ENCODE peak calls at places on chromosomes 6 and 20, in four cellular contexts. C, Q, X and R are unnamed samples.

GRCh38 chr6:135358907-135359459 is 138.6 kb downstream of the AHI1 start:
- DNase-seq in C (peak; percentile 46), Q (no peak), X (no peak), R (peak; percentile 52)

GRCh38 chr20:57831992-57832585 is 122.3 kb upstream of the PMEPA1 start:
- DNase-seq in C (no peak), Q (no peak), X (no peak), R (no peak)

GRCh38 chr6:105994522-105995402 is 91.4 kb upstream of the PRDM1 start:
- DNase-seq in C (peak; percentile 54), Q (peak; percentile 78), X (peak; percentile 83), R (peak; percentile 69)

GRCh38 chr20:11807070-11807741 is 110.5 kb upstream of the BTBD3 start:
- DNase-seq in C (peak; percentile 92), Q (no peak), X (no peak), R (peak; percentile 94)

GRCh38 chr20:23257848-23258746 is 92.5 kb upstream of the NXT1 start:
- DNase-seq in C (peak; percentile 93), Q (no peak), X (no peak), R (peak; percentile 95)

GRCh38 chr6:36290668-36291620 is 21.1 kb downstream of the PNPLA1 start:
- DNase-seq in C (peak; percentile 53), Q (peak; percentile 52), X (no peak), R (peak; percentile 40)

GRCh38 chr6:138691595-138692057 is 81.9 kb upstream of the CCDC28A start:
- DNase-seq in C (peak; percentile 89), Q (no peak), X (peak; percentile 34), R (peak; percentile 85)

GRCh38 chr6:43884660-43885022 is 114.6 kb downstream of the VEGFA start:
- DNase-seq in C (no peak), Q (peak; percentile 73), X (no peak), R (no peak)

GRCh38 chr6:21587182-21587924 is 6.2 kb upstream of the SOX4 start:
- DNase-seq in C (peak; percentile 74), Q (peak; percentile 72), X (peak; percentile 85), R (peak; percentile 76)

GRCh38 chr6:15207923-15208322 is 37.9 kb upstream of the JARID2 start:
- DNase-seq in C (peak; percentile 5), Q (no peak), X (peak; percentile 15), R (peak; percentile 58)

GRCh38 chr6:27873101-27874030 is 38.8 kb downstream of the OR2B2 start:
- DNase-seq in C (peak; percentile 82), Q (peak; percentile 81), X (peak; percentile 68), R (peak; percentile 79)

GRCh38 chr20:59776059-59776603 is 157.3 kb downstream of the SYCP2 start:
- DNase-seq in C (no peak), Q (no peak), X (no peak), R (no peak)

GRCh38 chr20:39398656-39399055 is 436.5 kb downstream of the DHX35 start:
- DNase-seq in C (no peak), Q (no peak), X (peak; percentile 24), R (no peak)

GRCh38 chr6:38933426-38933825 is 115.2 kb upstream of the GLP1R start:
- DNase-seq in C (peak; percentile 45), Q (no peak), X (no peak), R (peak; percentile 8)

GRCh38 chr6:24692415-24692814 is 25.5 kb downstream of the ACOT13 start:
- DNase-seq in C (no peak), Q (no peak), X (no peak), R (no peak)

GRCh38 chr6:116106146-116106545 is 5.5 kb downstream of the NT5DC1 start:
- DNase-seq in C (peak; percentile 71), Q (no peak), X (no peak), R (peak; percentile 86)

GRCh38 chr6:109165392-109165964 is 70.2 kb downstream of the CEP57L1 start:
- DNase-seq in C (peak; percentile 93), Q (no peak), X (peak; percentile 39), R (peak; percentile 83)

GRCh38 chr6:161200610-161201201 is 73.2 kb downstream of the AGPAT4 start:
- DNase-seq in C (no peak), Q (no peak), X (no peak), R (no peak)

GRCh38 chr6:151689499-151690201 is 117.8 kb upstream of the ESR1 start:
- DNase-seq in C (no peak), Q (no peak), X (no peak), R (peak; percentile 5)

GRCh38 chr6:151690768-151691562 is 116.5 kb upstream of the ESR1 start:
- DNase-seq in C (peak; percentile 50), Q (no peak), X (no peak), R (peak; percentile 80)

GRCh38 chr6:151692216-151692615 is 115.3 kb upstream of the ESR1 start:
- DNase-seq in C (no peak), Q (no peak), X (peak; percentile 22), R (peak; percentile 54)

GRCh38 chr6:151693366-151693765 is 114.1 kb upstream of the ESR1 start:
- DNase-seq in C (no peak), Q (no peak), X (no peak), R (no peak)

DNA sequence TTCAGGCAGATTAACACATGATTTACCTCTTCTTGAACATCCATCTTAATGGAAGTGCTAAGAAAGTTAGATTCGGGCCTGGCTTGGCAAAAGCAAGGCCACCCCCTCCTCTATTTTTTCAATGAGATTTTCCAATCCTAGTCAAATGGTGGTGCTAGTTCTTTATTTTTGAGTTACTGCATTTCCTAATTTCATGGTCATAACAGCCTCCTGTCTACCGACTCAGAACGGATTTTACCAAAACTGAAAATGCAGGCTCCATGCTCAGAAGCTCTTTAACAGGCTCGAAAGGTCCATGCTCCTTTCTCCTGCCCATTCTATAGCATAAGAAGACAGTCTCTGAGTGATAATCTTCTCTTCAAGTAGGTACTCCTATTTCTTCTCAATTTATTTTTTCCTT is 117.2 kb upstream of the ESR1 start:
- DNase-seq in C (peak; percentile 41), Q (no peak), X (no peak), R (peak; percentile 77)
- H3K4me3 ChIP-seq in C (no peak overlapping the region), Q (peak overlapping the region; percentile 48), X (no peak overlapping the region), R (peak overlapping the region; percentile 53)

DNA sequence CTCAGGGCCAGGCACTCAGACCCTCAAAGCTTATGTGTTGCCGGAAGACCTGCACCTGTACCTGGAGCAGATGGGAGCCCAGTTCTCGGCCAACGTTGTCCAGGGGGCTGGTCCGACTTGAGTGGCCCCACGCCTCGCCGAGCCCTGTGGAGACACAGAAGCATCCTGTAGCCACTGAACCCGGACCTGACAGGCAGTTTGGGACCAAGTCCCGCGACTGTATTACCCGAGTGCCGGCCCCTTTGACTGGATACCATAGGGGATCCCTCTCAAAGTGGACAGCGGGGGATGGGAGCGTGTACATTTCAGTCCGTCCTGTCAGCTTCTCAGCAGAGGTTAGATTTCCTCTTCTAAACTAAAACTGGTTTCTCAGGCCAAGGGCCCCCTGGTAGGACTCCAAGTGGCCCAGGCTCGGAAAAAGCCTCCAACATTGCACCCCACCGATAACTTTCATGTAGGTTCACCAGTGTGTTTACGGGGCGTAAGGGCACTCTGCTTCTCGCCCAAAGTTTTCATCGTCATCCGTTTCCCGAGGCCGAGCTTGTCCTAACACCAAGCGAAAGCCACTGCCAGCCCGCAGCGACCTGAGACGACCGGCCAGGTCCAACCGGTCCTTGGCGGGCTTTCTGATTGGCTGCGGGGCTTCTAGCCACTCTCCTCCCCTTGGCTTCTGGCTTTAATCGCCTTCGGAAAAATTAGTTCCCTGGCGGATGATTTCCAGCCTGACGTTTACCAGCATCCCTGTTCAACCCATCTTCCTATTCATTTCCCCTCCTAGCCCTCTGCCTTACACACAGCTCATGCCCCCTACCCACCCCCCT is 10.8 kb downstream of the SIM1 start:
- DNase-seq in C (no peak), Q (no peak), X (peak; percentile 86), R (no peak)
- H3K4me3 ChIP-seq in C (no peak overlapping the region), Q (no peak overlapping the region), X (peak overlapping the region; percentile 20), R (no peak overlapping the region)

GRCh38 chr20:48758206-48758820 is 69.5 kb downstream of the PREX1 start:
- DNase-seq in C (peak; percentile 51), Q (no peak), X (no peak), R (no peak)

GRCh38 chr20:48759631-48760245 is 68.1 kb downstream of the PREX1 start:
- DNase-seq in C (no peak), Q (no peak), X (no peak), R (no peak)

GRCh38 chr20:48761023-48761785 is 66.6 kb downstream of the PREX1 start:
- DNase-seq in C (no peak), Q (no peak), X (no peak), R (no peak)

GRCh38 chr20:48761914-48762313 is 65.9 kb downstream of the PREX1 start:
- DNase-seq in C (no peak), Q (no peak), X (no peak), R (no peak)

DNA sequence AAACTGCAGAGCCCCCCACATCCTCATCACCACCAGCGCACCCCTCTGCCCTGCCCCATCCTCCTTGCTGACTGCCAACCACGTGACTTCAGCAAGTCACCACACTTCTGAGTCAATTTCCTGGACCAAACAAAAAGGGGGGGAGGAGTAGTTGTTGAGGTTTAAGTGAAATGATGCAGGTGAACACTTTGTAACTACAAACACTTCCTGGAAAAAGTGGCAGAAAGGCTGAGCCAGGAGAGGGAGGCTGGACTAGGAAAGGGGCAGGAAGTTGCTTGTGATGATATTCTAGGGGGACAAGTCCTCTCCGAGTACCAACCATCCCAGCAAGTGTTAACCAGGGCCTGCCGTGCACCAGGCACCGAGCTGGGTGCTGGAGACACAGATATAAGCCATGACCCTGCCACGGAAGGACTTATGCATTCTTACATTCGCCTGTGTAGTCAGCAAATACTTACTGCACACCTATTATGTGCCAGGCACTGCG is 67.4 kb downstream of the PREX1 start:
- DNase-seq in C (peak; percentile 48), Q (no peak), X (no peak), R (peak; percentile 39)
- H3K4me3 ChIP-seq in C (no peak overlapping the region), Q (no peak overlapping the region), X (no peak overlapping the region), R (no peak overlapping the region)

GRCh38 chr6:131955192-131955591 is 4.0 kb upstream of the CCN2 start:
- DNase-seq in C (peak; percentile 60), Q (no peak), X (no peak), R (no peak)
- H3K4me3 ChIP-seq in C (no peak overlapping the region), Q (no peak overlapping the region), X (no peak overlapping the region), R (no peak overlapping the region)

DNA sequence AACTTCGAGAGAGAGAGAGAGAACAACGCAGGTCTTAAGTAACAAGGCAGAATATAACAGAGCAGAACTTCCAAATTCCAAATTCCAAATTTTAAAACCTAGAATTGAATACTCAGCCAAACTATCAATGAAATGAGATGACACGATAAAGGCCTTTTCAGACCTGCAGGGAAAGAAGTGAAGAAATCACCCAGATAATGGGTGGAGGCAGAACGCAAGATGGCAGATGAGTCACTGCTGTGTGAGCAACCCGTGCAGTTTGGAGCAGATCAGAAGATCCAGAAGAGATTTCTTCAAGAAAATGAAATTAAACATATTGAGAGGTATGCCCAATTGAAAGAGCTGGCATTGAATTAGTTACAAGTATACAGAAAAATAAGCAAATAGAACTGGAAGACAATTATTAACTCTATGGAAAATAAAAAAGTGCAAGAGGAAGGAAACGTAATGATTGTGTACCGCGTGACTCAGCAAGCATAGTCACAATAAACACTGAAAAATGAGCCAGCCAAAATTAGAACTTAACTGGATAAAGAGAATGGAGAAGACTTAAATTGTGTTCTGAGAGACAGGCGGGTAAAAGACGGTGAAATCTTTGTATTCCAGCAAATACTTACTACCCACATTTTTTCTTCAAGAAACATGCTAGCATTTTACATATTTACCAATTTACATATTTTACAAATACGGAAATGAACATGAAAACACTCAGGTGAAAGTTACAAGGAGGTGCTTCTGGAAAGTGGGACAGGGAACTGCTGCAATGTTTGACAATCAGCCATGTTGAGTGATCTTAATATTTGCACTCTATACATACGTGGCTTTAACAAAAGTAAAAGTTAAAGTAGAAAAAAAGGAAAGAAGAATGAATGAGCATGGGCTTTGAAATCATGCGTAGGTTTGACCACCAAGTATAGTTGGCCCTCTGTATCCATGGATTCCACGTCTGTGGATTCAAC is 87.9 kb upstream of the CDYL start:
- DNase-seq in C (peak; percentile 87), Q (no peak), X (no peak), R (peak; percentile 83)
- H3K4me3 ChIP-seq in C (peak overlapping the region; percentile 28), Q (no peak overlapping the region), X (no peak overlapping the region), R (peak overlapping the region; percentile 22)